ENCODE peak calls at places on chromosomes 1 and 21, in five cellular contexts. P is Calu3, T is caudate nucleus, Z is OCI-LY7, J is DMS153. S is an unnamed sample.

GRCh38 chr21:15520811-15521643 is 208.8 kb upstream of the USP25 start:
- DNase-seq in P (no peak), T (no peak), Z (peak), J (no peak), S (peak)

GRCh38 chr1:37958690-37959089 is 11.8 kb upstream of the INPP5B start:
- DNase-seq in P (no peak), T (no peak), Z (no peak), J (no peak), S (no peak)

GRCh38 chr1:51607676-51608075 is 9.2 kb upstream of the OSBPL9 start:
- DNase-seq in P (no peak), T (no peak), Z (no peak), J (no peak), S (no peak)

GRCh38 chr1:151593651-151594625 is 17.9 kb upstream of the SNX27 start:
- DNase-seq in P (peak), T (peak), Z (peak), J (peak), S (peak)

GRCh38 chr21:28436286-28436932 is 556.3 kb downstream of the LTN1 start:
- DNase-seq in P (no peak), T (no peak), Z (no peak), J (no peak), S (no peak)

GRCh38 chr1:220966874-220967631 is 87.8 kb downstream of the HLX start:
- DNase-seq in P (no peak), T (no peak), Z (no peak), J (no peak), S (no peak)

GRCh38 chr1:14678011-14678638 is 79.6 kb downstream of the KAZN start:
- DNase-seq in P (no peak), T (no peak), Z (no peak), J (no peak), S (peak)

GRCh38 chr1:172344444-172344843 is 76.0 kb upstream of the C1orf105 start:
- DNase-seq in P (no peak), T (no peak), Z (no peak), J (no peak), S (no peak)

GRCh38 chr1:86914998-86915736 is 732 bp downstream of the HS2ST1 start:
- DNase-seq in P (peak), T (peak), Z (peak), J (peak), S (peak)